ENCODE peak calls at places on chromosomes 11 and 22, in four cellular contexts. N is SK-N-SH, C is K562, F is WTC11. V is an unnamed sample.

GRCh38 chr11:5910521-5910920 is 17.5 kb downstream of the OR52E5 start:
- DNase-seq in N (no peak), F (no peak), C (no peak), V (no peak)

GRCh38 chr11:23079382-23079813 is 219.1 kb upstream of the CCDC179 start:
- DNase-seq in C (no peak), N (no peak), F (no peak), V (no peak)

GRCh38 chr22:17910561-17911311 is 113.6 kb downstream of the MICAL3 start:
- DNase-seq in C (peak; percentile 31), N (peak; percentile 68), F (peak; percentile 61), V (no peak)

GRCh38 chr11:61690706-61691377 is 10.7 kb downstream of the DAGLA start:
- DNase-seq in C (no peak), F (no peak), N (no peak), V (no peak)

GRCh38 chr22:37161442-37161841 is 11.7 kb upstream of the IL2RB start:
- DNase-seq in C (peak; percentile 70), F (no peak), N (no peak), V (no peak)

GRCh38 chr11:10481567-10482349 is 26.7 kb downstream of the AMPD3 start:
- DNase-seq in N (no peak), C (no peak), F (no peak), V (no peak)

GRCh38 chr22:29703595-29704195 is 16.1 kb upstream of the CABP7 start:
- DNase-seq in C (no peak), N (peak; percentile 52), F (no peak), V (no peak)

GRCh38 chr22:27554106-27554814 is 247.3 kb downstream of the MN1 start:
- DNase-seq in F (no peak), N (no peak), C (no peak), V (no peak)

GRCh38 chr11:2109541-2110019 is 29.6 kb downstream of the IGF2 start:
- DNase-seq in N (peak; percentile 51), F (no peak), C (no peak), V (no peak)

GRCh38 chr22:24975813-24976341 is 23.4 kb downstream of the KIAA1671 start:
- DNase-seq in C (no peak), F (no peak), N (no peak), V (no peak)

GRCh38 chr11:63829823-63830489 is 9.0 kb upstream of the MARK2 start:
- DNase-seq in F (peak; percentile 62), C (peak; percentile 52), N (peak; percentile 79), V (no peak)

GRCh38 chr11:105878510-105878909 is 143.5 kb downstream of the MSANTD4 start:
- DNase-seq in C (no peak), F (no peak), N (no peak), V (no peak)

GRCh38 chr11:128066429-128066828 is 520.9 kb downstream of the ETS1 start:
- DNase-seq in C (no peak), N (no peak), F (no peak), V (no peak)

GRCh38 chr11:36469881-36470802 is 39.9 kb downstream of the TRAF6 start:
- DNase-seq in F (no peak), C (no peak), N (no peak), V (no peak)

GRCh38 chr22:30219049-30219448 is 27.5 kb downstream of the LIF start:
- DNase-seq in N (no peak), F (no peak), C (peak; percentile 47), V (no peak)

GRCh38 chr11:86559311-86559945 is 113.0 kb downstream of the ME3 start:
- DNase-seq in F (no peak), C (no peak), N (no peak), V (no peak)

GRCh38 chr11:73753938-73754337 is 6.9 kb downstream of the RAB6A start:
- DNase-seq in N (no peak), C (no peak), F (no peak), V (no peak)

GRCh38 chr11:43756575-43756974 is 76.0 kb downstream of the HSD17B12 start:
- DNase-seq in N (no peak), C (no peak), F (no peak), V (no peak)

GRCh38 chr11:4697583-4697982 is at the start of gene OR51E2:
- DNase-seq in F (no peak), C (no peak), N (no peak), V (no peak)

GRCh38 chr11:46492540-46492939 is 101.0 kb upstream of the CHRM4 start:
- DNase-seq in F (no peak), C (no peak), N (no peak), V (no peak)

GRCh38 chr11:77779935-77780334 is 40.6 kb downstream of the RSF1 start:
- DNase-seq in F (no peak), C (no peak), N (no peak), V (no peak)
- TF ChIP-seq USF1 in F (no peak), C (no peak), N (no peak), V (no peak)

DNA sequence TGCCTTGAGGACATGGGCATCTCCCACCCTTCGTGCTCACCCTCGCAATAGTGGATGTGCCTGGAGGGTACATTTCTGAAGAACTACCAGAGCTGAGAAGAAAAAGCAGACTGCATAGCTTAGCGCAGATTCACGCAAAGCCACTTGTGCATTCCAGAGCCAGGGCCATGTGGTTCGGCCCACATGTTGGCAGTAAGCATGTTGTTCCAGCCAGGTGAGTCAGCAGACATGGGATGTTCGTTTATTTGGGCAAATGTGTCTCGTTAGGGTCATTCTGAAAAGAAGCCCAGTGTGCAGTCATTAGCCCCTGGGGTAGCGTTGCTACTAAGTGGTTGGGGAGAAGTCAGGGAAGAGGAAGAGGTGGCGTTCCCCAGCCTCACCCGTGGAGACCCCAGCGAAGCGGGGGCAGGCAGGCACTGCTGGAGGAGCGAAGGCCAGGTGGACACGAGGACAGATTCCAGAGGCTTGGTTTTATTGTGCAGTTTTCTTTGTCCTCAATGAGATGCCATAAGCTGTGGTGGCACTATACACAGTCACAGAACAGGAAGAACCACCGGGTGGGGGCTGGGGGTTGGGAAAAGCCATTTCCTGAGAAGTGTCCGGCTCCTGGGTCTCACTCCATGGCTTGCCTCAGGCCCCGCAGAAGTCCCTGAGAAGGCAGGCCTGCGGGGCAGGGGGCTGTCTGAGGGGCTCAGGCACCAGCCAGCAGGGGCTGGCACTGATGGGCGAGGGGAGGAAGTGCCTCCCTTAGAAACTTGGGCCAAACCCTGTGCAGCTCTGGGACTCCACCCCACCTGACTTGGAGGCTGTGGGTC is 5.0 kb downstream of the THY1 start:
- DNase-seq in C (no peak), N (peak; percentile 21), F (no peak), V (no peak)
- TF ChIP-seq USF1 in C (no peak), N (peak; percentile 78), F (no peak), V (no peak)

DNA sequence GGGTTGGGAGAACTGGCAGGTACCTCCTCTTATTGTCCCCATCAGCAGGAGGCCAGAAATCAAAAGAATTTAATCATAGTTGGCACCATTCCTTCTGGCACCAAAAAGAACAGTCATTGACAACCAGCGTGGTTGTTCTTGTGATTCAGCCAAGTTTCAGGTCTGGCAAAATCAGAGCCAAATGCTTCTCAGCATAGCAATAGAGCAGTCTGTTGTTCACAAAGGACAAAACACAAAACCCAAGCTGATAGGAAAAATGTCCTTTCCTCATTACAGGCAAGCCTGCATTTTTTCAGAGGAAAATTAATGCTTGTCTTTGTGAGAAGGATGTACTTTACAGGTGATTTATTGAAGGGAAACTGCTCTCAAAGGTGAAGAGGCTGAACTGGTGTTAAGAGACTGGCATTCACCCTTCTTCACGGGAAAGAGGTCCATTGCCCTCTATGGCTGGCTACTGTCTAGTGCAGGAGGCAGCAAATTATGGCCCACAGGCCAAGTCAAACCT is 241.8 kb upstream of the ARHGAP42 start:
- DNase-seq in N (no peak), C (no peak), F (no peak), V (no peak)
- TF ChIP-seq USF1 in N (no peak), C (no peak), F (no peak), V (no peak)

GRCh38 chr22:48357961-48358360 is 1469.7 kb downstream of the BRD1 start:
- DNase-seq in N (no peak), C (no peak), F (no peak), V (no peak)
- TF ChIP-seq USF1 in N (no peak), C (no peak), F (no peak), V (no peak)